ENCODE peak calls at places on chromosomes 2 and 18, in eight cellular contexts. R is 8988T; M is tibial artery; J is GM20000; D is A172; Q is activated CD8-positive, alpha-beta memory T cell treated with anti-CD3 and anti-CD28 coated beads, Interleukin-2, amount 10 ng/mL, durations not matched to agents 7 days and 5 days; K is NCI-H1048; O is DND-41. A is an unnamed sample.
A peak's percentile ranks its signal among the peaks of the same experiment; 100 is the strongest.

GRCh38 chr2:231670892-231671616 is 37.3 kb upstream of the PTMA start:
- DNase-seq in R (no peak), O (no peak), Q (no peak), D (peak; percentile 38), K (no peak), J (no peak), M (no peak), A (no peak)

GRCh38 chr2:69499242-69499641 is 62.0 kb upstream of the NFU1 start:
- DNase-seq in R (no peak), K (no peak), O (no peak), D (no peak), M (no peak), J (peak; percentile 32), Q (no peak), A (no peak)

GRCh38 chr18:36305375-36305774 is 7.9 kb downstream of the FHOD3 start:
- DNase-seq in R (no peak), Q (no peak), D (no peak), M (no peak), J (no peak), O (no peak), K (no peak), A (no peak)

GRCh38 chr18:59096098-59096779 is 43.4 kb upstream of the SEC11C start:
- DNase-seq in J (no peak), M (no peak), R (no peak), D (no peak), Q (no peak), K (no peak), O (no peak), A (no peak)

GRCh38 chr2:72145658-72146329 is 1.9 kb downstream of the CYP26B1 start:
- DNase-seq in O (no peak), M (no peak), Q (peak; percentile 23), K (no peak), J (no peak), D (no peak), R (no peak), A (no peak)

GRCh38 chr2:8650256-8650655 is 31.6 kb upstream of the ID2 start:
- DNase-seq in J (no peak), O (no peak), Q (no peak), M (no peak), K (no peak), D (no peak), R (no peak), A (no peak)

GRCh38 chr2:136765736-136766323 is 485 bp downstream of the THSD7B start:
- DNase-seq in M (no peak), K (no peak), D (no peak), R (no peak), O (no peak), Q (no peak), J (peak; percentile 38), A (no peak)

GRCh38 chr2:142395294-142395693 is 264.5 kb upstream of the LRP1B start:
- DNase-seq in K (no peak), Q (no peak), M (no peak), J (no peak), R (no peak), O (no peak), D (no peak), A (no peak)

GRCh38 chr2:223416826-223417610 is 185.1 kb downstream of the SCG2 start:
- DNase-seq in D (peak; percentile 2), R (no peak), O (no peak), Q (no peak), M (no peak), K (no peak), J (no peak), A (no peak)

GRCh38 chr2:205965707-205966106 is 120.3 kb downstream of the INO80D start:
- DNase-seq in M (no peak), K (no peak), J (no peak), D (no peak), O (no peak), Q (no peak), R (no peak), A (no peak)

GRCh38 chr2:95179451-95179850 is 13.8 kb downstream of the ZNF2 start:
- DNase-seq in M (no peak), K (no peak), R (no peak), Q (no peak), O (no peak), D (no peak), J (no peak), A (no peak)

GRCh38 chr2:70534183-70534836 is 19.3 kb downstream of the TGFA start:
- DNase-seq in M (no peak), O (no peak), J (no peak), D (no peak), Q (no peak), R (no peak), K (no peak), A (no peak)

GRCh38 chr2:104871566-104872033 is 17.7 kb downstream of the POU3F3 start:
- DNase-seq in R (no peak), J (no peak), K (no peak), M (no peak), D (no peak), O (no peak), Q (no peak), A (no peak)

GRCh38 chr2:236711440-236711839 is 141.8 kb downstream of the ACKR3 start:
- DNase-seq in M (peak; percentile 67), D (peak; percentile 67), K (no peak), R (no peak), Q (peak; percentile 45), O (no peak), J (no peak), A (no peak)

GRCh38 chr2:64151498-64151897 is 7.3 kb upstream of the PELI1 start:
- DNase-seq in Q (no peak), O (no peak), J (no peak), K (no peak), R (no peak), M (no peak), D (no peak), A (no peak)

GRCh38 chr18:136433-136832 is 21.9 kb upstream of the USP14 start:
- DNase-seq in J (no peak), M (no peak), R (no peak), K (no peak), D (peak; percentile 64), Q (peak; percentile 72), O (peak; percentile 57), A (no peak)

GRCh38 chr2:96259497-96259921 is 6.3 kb downstream of the TMEM127 start:
- DNase-seq in Q (no peak), J (no peak), O (no peak), M (no peak), K (no peak), R (no peak), D (no peak), A (no peak)

GRCh38 chr2:158786897-158787296 is 8.2 kb upstream of the DAPL1 start:
- DNase-seq in J (no peak), O (no peak), D (no peak), Q (no peak), R (no peak), M (no peak), K (no peak), A (no peak)

GRCh38 chr18:9615973-9616559 is 1.7 kb upstream of the PPP4R1 start:
- DNase-seq in O (no peak), K (no peak), M (no peak), R (no peak), J (no peak), D (no peak), Q (no peak), A (no peak)

GRCh38 chr2:134362152-134362653 is 108.3 kb downstream of the MGAT5 start:
- DNase-seq in O (no peak), R (no peak), D (no peak), K (no peak), Q (no peak), M (no peak), J (no peak), A (no peak)

GRCh38 chr2:217724436-217724835 is 278.4 kb downstream of the TNS1 start:
- DNase-seq in O (no peak), R (no peak), J (no peak), D (no peak), M (no peak), K (no peak), Q (no peak), A (no peak)

GRCh38 chr18:79915161-79916127 is 36.0 kb downstream of the SLC66A2 start:
- DNase-seq in M (peak; percentile 12), R (no peak), O (no peak), D (no peak), J (peak; percentile 32), K (no peak), Q (peak; percentile 38), A (no peak)

GRCh38 chr2:159106105-159106504 is 137.7 kb downstream of the TANC1 start:
- DNase-seq in O (no peak), Q (no peak), K (no peak), R (no peak), D (no peak), J (no peak), M (no peak), A (no peak)

GRCh38 chr2:229610871-229611270 is 103.5 kb downstream of the DNER start:
- DNase-seq in J (no peak), D (peak; percentile 75), O (no peak), Q (no peak), K (no peak), R (no peak), M (no peak), A (no peak)

GRCh38 chr18:58640428-58640805 is 11.5 kb upstream of the ALPK2 start:
- DNase-seq in R (no peak), K (peak; percentile 7), J (no peak), Q (no peak), O (no peak), D (peak; percentile 62), M (no peak), A (no peak)

A was measured in thoracic aorta.